ENCODE peak calls at places on chromosomes 4 and X, in six cellular contexts. One of them, this sample, is unnamed.

GRCh38 chr4:173735055-173735454 is 205.0 kb upstream of the HAND2 start:
- DNase-seq in activated CD4-positive, alpha-beta T cell treated with anti-CD3 and anti-CD28 coated beads, Interleukin-2, amount 50 U/mL, for 1 hour: no peak
- DNase-seq in stimulated activated CD8-positive, alpha-beta memory T cell treated with anti-CD3 and anti-CD28 coated beads, Interleukin-4, amount 100 ng/mL, for 4 hours: no peak
- DNase-seq in upper lobe of left lung: no peak
- DNase-seq in esophagus squamous epithelium: no peak
- DNase-seq in immature natural killer cell: no peak
- DNase-seq in this sample: no peak

GRCh38 chrX:13778916-13779315 is 38.0 kb downstream of the GPM6B start:
- DNase-seq in immature natural killer cell: no peak
- DNase-seq in activated CD4-positive, alpha-beta T cell treated with anti-CD3 and anti-CD28 coated beads, Interleukin-2, amount 50 U/mL, for 1 hour: no peak
- DNase-seq in stimulated activated CD8-positive, alpha-beta memory T cell treated with anti-CD3 and anti-CD28 coated beads, Interleukin-4, amount 100 ng/mL, for 4 hours: no peak
- DNase-seq in esophagus squamous epithelium: no peak
- DNase-seq in upper lobe of left lung: no peak
- DNase-seq in this sample: no peak

GRCh38 chrX:15714529-15714928 is 23.5 kb upstream of the CA5B start:
- DNase-seq in stimulated activated CD8-positive, alpha-beta memory T cell treated with anti-CD3 and anti-CD28 coated beads, Interleukin-4, amount 100 ng/mL, for 4 hours: no peak
- DNase-seq in esophagus squamous epithelium: no peak
- DNase-seq in upper lobe of left lung: no peak
- DNase-seq in activated CD4-positive, alpha-beta T cell treated with anti-CD3 and anti-CD28 coated beads, Interleukin-2, amount 50 U/mL, for 1 hour: no peak
- DNase-seq in immature natural killer cell: no peak
- DNase-seq in this sample: no peak

GRCh38 chr4:176540814-176541213 is 221.0 kb downstream of the SPCS3 start:
- DNase-seq in upper lobe of left lung: no peak
- DNase-seq in activated CD4-positive, alpha-beta T cell treated with anti-CD3 and anti-CD28 coated beads, Interleukin-2, amount 50 U/mL, for 1 hour: no peak
- DNase-seq in esophagus squamous epithelium: no peak
- DNase-seq in stimulated activated CD8-positive, alpha-beta memory T cell treated with anti-CD3 and anti-CD28 coated beads, Interleukin-4, amount 100 ng/mL, for 4 hours: no peak
- DNase-seq in immature natural killer cell: no peak
- DNase-seq in this sample: no peak

GRCh38 chr4:97105716-97106115 is 1037.6 kb downstream of the STPG2 start:
- DNase-seq in activated CD4-positive, alpha-beta T cell treated with anti-CD3 and anti-CD28 coated beads, Interleukin-2, amount 50 U/mL, for 1 hour: no peak
- DNase-seq in immature natural killer cell: no peak
- DNase-seq in stimulated activated CD8-positive, alpha-beta memory T cell treated with anti-CD3 and anti-CD28 coated beads, Interleukin-4, amount 100 ng/mL, for 4 hours: no peak
- DNase-seq in esophagus squamous epithelium: no peak
- DNase-seq in upper lobe of left lung: no peak
- DNase-seq in this sample: no peak

GRCh38 chr4:151641167-151641566 is 119.6 kb downstream of the GATB start:
- DNase-seq in upper lobe of left lung: no peak
- DNase-seq in stimulated activated CD8-positive, alpha-beta memory T cell treated with anti-CD3 and anti-CD28 coated beads, Interleukin-4, amount 100 ng/mL, for 4 hours: no peak
- DNase-seq in activated CD4-positive, alpha-beta T cell treated with anti-CD3 and anti-CD28 coated beads, Interleukin-2, amount 50 U/mL, for 1 hour: no peak
- DNase-seq in esophagus squamous epithelium: no peak
- DNase-seq in immature natural killer cell: no peak
- DNase-seq in this sample: no peak

GRCh38 chr4:86367577-86367976 is 7.7 kb upstream of the MAPK10 start:
- DNase-seq in activated CD4-positive, alpha-beta T cell treated with anti-CD3 and anti-CD28 coated beads, Interleukin-2, amount 50 U/mL, for 1 hour: no peak
- DNase-seq in immature natural killer cell: no peak
- DNase-seq in esophagus squamous epithelium: no peak
- DNase-seq in stimulated activated CD8-positive, alpha-beta memory T cell treated with anti-CD3 and anti-CD28 coated beads, Interleukin-4, amount 100 ng/mL, for 4 hours: no peak
- DNase-seq in upper lobe of left lung: no peak
- DNase-seq in this sample: no peak

GRCh38 chr4:142379277-142380051 is 466.6 kb downstream of the INPP4B start:
- DNase-seq in immature natural killer cell: no peak
- DNase-seq in upper lobe of left lung: no peak
- DNase-seq in stimulated activated CD8-positive, alpha-beta memory T cell treated with anti-CD3 and anti-CD28 coated beads, Interleukin-4, amount 100 ng/mL, for 4 hours: no peak
- DNase-seq in esophagus squamous epithelium: no peak
- DNase-seq in activated CD4-positive, alpha-beta T cell treated with anti-CD3 and anti-CD28 coated beads, Interleukin-2, amount 50 U/mL, for 1 hour: no peak
- DNase-seq in this sample: no peak

GRCh38 chr4:1215347-1216075 is 33.4 kb downstream of the CTBP1 start:
- DNase-seq in immature natural killer cell: no peak
- DNase-seq in stimulated activated CD8-positive, alpha-beta memory T cell treated with anti-CD3 and anti-CD28 coated beads, Interleukin-4, amount 100 ng/mL, for 4 hours: no peak
- DNase-seq in upper lobe of left lung: peak
- DNase-seq in activated CD4-positive, alpha-beta T cell treated with anti-CD3 and anti-CD28 coated beads, Interleukin-2, amount 50 U/mL, for 1 hour: no peak
- DNase-seq in esophagus squamous epithelium: no peak
- DNase-seq in this sample: no peak

GRCh38 chr4:110610620-110610939 is 12.3 kb downstream of the PITX2 start:
- DNase-seq in stimulated activated CD8-positive, alpha-beta memory T cell treated with anti-CD3 and anti-CD28 coated beads, Interleukin-4, amount 100 ng/mL, for 4 hours: no peak
- DNase-seq in immature natural killer cell: no peak
- DNase-seq in upper lobe of left lung: peak
- DNase-seq in activated CD4-positive, alpha-beta T cell treated with anti-CD3 and anti-CD28 coated beads, Interleukin-2, amount 50 U/mL, for 1 hour: no peak
- DNase-seq in esophagus squamous epithelium: no peak
- DNase-seq in this sample: no peak

GRCh38 chrX:48636286-48636685 is 39.0 kb downstream of the WDR13 start:
- DNase-seq in esophagus squamous epithelium: no peak
- DNase-seq in upper lobe of left lung: no peak
- DNase-seq in immature natural killer cell: no peak
- DNase-seq in stimulated activated CD8-positive, alpha-beta memory T cell treated with anti-CD3 and anti-CD28 coated beads, Interleukin-4, amount 100 ng/mL, for 4 hours: no peak
- DNase-seq in activated CD4-positive, alpha-beta T cell treated with anti-CD3 and anti-CD28 coated beads, Interleukin-2, amount 50 U/mL, for 1 hour: no peak
- DNase-seq in this sample: no peak

This sample was measured in activated naive CD8-positive, alpha-beta T cell treated with anti-CD3 and anti-CD28 coated beads for 36 hours.